ENCODE peak calls at places on chromosome 21, in five cellular contexts. U is right cardiac atrium; J is AG10803; E is glutamatergic neuron; K is stimulated activated CD8-positive, alpha-beta memory T cell treated with anti-CD3 and anti-CD28 coated beads, Interleukin-4, amount 100 ng/mL, for 48 hours. I is an unnamed sample.

GRCh38 chr21:17611414-17612022 is 1.2 kb downstream of the BTG3 start:
- DNase-seq in K (peak; percentile 84), U (peak; percentile 85), E (peak; percentile 61), J (peak; percentile 83), I (peak; percentile 92)

GRCh38 chr21:44528634-44528995 is 11.4 kb downstream of the KRTAP10-1 start:
- DNase-seq in J (no peak), U (no peak), E (peak; percentile 5), K (no peak), I (no peak)

GRCh38 chr21:26082549-26082948 is 88.0 kb downstream of the APP start:
- DNase-seq in U (no peak), E (no peak), K (no peak), J (no peak), I (no peak)

GRCh38 chr21:32200029-32200428 is 78.8 kb downstream of the MIS18A start:
- DNase-seq in K (no peak), E (no peak), U (no peak), J (no peak), I (no peak)

GRCh38 chr21:35748683-35749314 is 311.5 kb downstream of the SETD4 start:
- DNase-seq in U (no peak), J (no peak), E (no peak), K (no peak), I (no peak)

GRCh38 chr21:35840197-35840799 is 220.0 kb downstream of the SETD4 start:
- DNase-seq in U (peak; percentile 53), K (peak; percentile 51), J (peak; percentile 90), E (peak; percentile 35), I (no peak)

GRCh38 chr21:45994738-45995685 is 13.4 kb downstream of the COL6A1 start:
- DNase-seq in U (peak; percentile 10), J (no peak), K (peak; percentile 17), E (peak; percentile 24), I (peak; percentile 48)

GRCh38 chr21:33797565-33797964 is 118.0 kb downstream of the ATP5PO start:
- DNase-seq in K (no peak), J (no peak), E (no peak), U (no peak), I (no peak)

GRCh38 chr21:41396452-41397107 is 29.5 kb upstream of the MX1 start:
- DNase-seq in U (no peak), J (no peak), E (no peak), K (no peak), I (peak; percentile 82)

GRCh38 chr21:14543983-14544382 is 2.1 kb downstream of the SAMSN1 start:
- DNase-seq in U (no peak), K (no peak), J (no peak), E (no peak), I (no peak)

GRCh38 chr21:28066051-28066450 is 926.6 kb downstream of the LTN1 start:
- DNase-seq in J (peak; percentile 20), K (no peak), U (no peak), E (no peak), I (no peak)

GRCh38 chr21:45246014-45246413 is 41.7 kb downstream of the POFUT2 start:
- DNase-seq in K (no peak), E (no peak), U (no peak), J (no peak), I (no peak)

GRCh38 chr21:36747815-36748381 is 49.0 kb downstream of the SIM2 start:
- DNase-seq in K (peak; percentile 73), J (peak; percentile 8), E (peak; percentile 88), U (peak; percentile 43), I (no peak)

GRCh38 chr21:38243732-38244406 is 12.9 kb upstream of the KCNJ15 start:
- DNase-seq in U (no peak), K (no peak), J (no peak), E (no peak), I (no peak)